ENCODE peak calls at places on chromosomes 16 and 17, in eight cellular contexts. Y is bronchial epithelial cell; Q is SK-N-MC; O is uterus; M is MM.1S; S is CD8-positive, alpha-beta T cell; I is sigmoid colon; E is ascending aorta. D is an unnamed sample.

GRCh38 chr17:71396711-71397110 is 724.1 kb upstream of the SOX9 start:
- DNase-seq in S (no peak), O (no peak), Y (no peak), E (no peak), M (no peak), I (no peak), Q (no peak), D (no peak)

GRCh38 chr17:40422990-40423611 is 5.4 kb upstream of the TOP2A start:
- DNase-seq in M (no peak), O (no peak), E (no peak), Q (no peak), I (no peak), Y (no peak), S (no peak), D (no peak)

GRCh38 chr17:46007461-46007965 is 8.5 kb downstream of the STH start:
- DNase-seq in I (no peak), Q (no peak), O (no peak), E (no peak), M (no peak), S (no peak), Y (no peak), D (no peak)

GRCh38 chr17:37065486-37066321 is 117.0 kb downstream of the AATF start:
- DNase-seq in O (no peak), E (no peak), S (no peak), Y (no peak), Q (no peak), M (no peak), I (no peak), D (no peak)

GRCh38 chr17:79587945-79588344 is 22.9 kb downstream of the RBFOX3 start:
- DNase-seq in O (no peak), I (no peak), Q (no peak), S (no peak), Y (no peak), M (no peak), E (no peak), D (no peak)

GRCh38 chr16:31130336-31130812 is 5.2 kb downstream of the PRSS8 start:
- DNase-seq in O (no peak), Y (no peak), S (no peak), I (no peak), E (no peak), Q (no peak), M (no peak), D (no peak)

GRCh38 chr16:65099607-65100006 is 22.3 kb downstream of the CDH11 start:
- DNase-seq in Y (peak), S (no peak), I (no peak), Q (no peak), E (no peak), M (no peak), O (no peak), D (no peak)

GRCh38 chr16:74936902-74937560 is 47.9 kb downstream of the WDR59 start:
- DNase-seq in Y (no peak), M (no peak), S (no peak), O (no peak), I (no peak), Q (no peak), E (no peak), D (no peak)

GRCh38 chr17:57453841-57454240 is 197.5 kb downstream of the MSI2 start:
- DNase-seq in E (no peak), Q (no peak), I (no peak), M (no peak), Y (no peak), O (no peak), S (no peak), D (no peak)

GRCh38 chr17:13228225-13228624 is 210.4 kb upstream of the ELAC2 start:
- DNase-seq in Y (no peak), Q (no peak), I (no peak), M (no peak), O (no peak), S (no peak), E (no peak), D (no peak)

GRCh38 chr17:61159415-61159814 is 240.2 kb upstream of the TBX2 start:
- DNase-seq in Q (no peak), O (no peak), I (no peak), S (no peak), E (no peak), M (no peak), Y (no peak), D (no peak)

GRCh38 chr17:49922095-49922494 is 46.9 kb upstream of the DLX4 start:
- DNase-seq in Q (no peak), E (no peak), S (no peak), O (no peak), Y (no peak), I (no peak), M (no peak), D (no peak)

GRCh38 chr16:84813141-84813933 is 6.4 kb upstream of the CRISPLD2 start:
- DNase-seq in Q (no peak), Y (no peak), E (no peak), I (no peak), S (no peak), O (no peak), M (no peak), D (no peak)

GRCh38 chr17:65433592-65433991 is 127.9 kb downstream of the AXIN2 start:
- DNase-seq in Y (no peak), E (no peak), Q (no peak), O (no peak), M (no peak), S (no peak), I (no peak), D (peak)

GRCh38 chr16:84455031-84455430 is 49.4 kb downstream of the MEAK7 start:
- DNase-seq in Y (no peak), O (no peak), M (no peak), Q (no peak), E (no peak), I (no peak), S (no peak), D (no peak)

GRCh38 chr17:49984776-49985175 is 10.2 kb downstream of the DLX3 start:
- DNase-seq in O (no peak), E (no peak), I (peak), Y (no peak), S (no peak), Q (no peak), M (no peak), D (no peak)

GRCh38 chr16:89720520-89720858 is 209 bp downstream of the VPS9D1 start:
- DNase-seq in Y (no peak), Q (no peak), I (no peak), S (no peak), E (no peak), M (no peak), O (no peak), D (no peak)

GRCh38 chr17:16106161-16106891 is 106.7 kb downstream of the TTC19 start:
- DNase-seq in Y (peak), Q (no peak), M (no peak), I (no peak), S (no peak), O (peak), E (no peak), D (no peak)

GRCh38 chr16:77584205-77584859 is 138.0 kb upstream of the NUDT7 start:
- DNase-seq in E (no peak), Y (peak), M (peak), Q (no peak), O (peak), S (peak), I (no peak), D (peak)

GRCh38 chr16:88004391-88004790 is 53.2 kb downstream of the BANP start:
- DNase-seq in S (no peak), E (no peak), O (no peak), Y (no peak), Q (no peak), I (peak), M (no peak), D (no peak)

GRCh38 chr17:36743130-36743529 is 141.7 kb downstream of the MRM1 start:
- DNase-seq in E (no peak), M (no peak), Q (no peak), S (no peak), O (no peak), Y (no peak), I (no peak), D (no peak)

GRCh38 chr17:45129426-45129939 is 2.8 kb downstream of the PLCD3 start:
- DNase-seq in Q (no peak), M (no peak), I (peak), O (no peak), E (no peak), S (no peak), Y (no peak), D (no peak)

GRCh38 chr17:47188266-47188665 is 829 bp downstream of the CDC27 start:
- DNase-seq in O (no peak), Q (no peak), S (no peak), E (no peak), Y (peak), I (no peak), M (peak), D (peak)

GRCh38 chr16:56275076-56275475 is 83.8 kb downstream of the GNAO1 start:
- DNase-seq in I (peak), M (no peak), Q (no peak), O (no peak), S (no peak), E (no peak), Y (no peak), D (no peak)

GRCh38 chr16:12729448-12729847 is 74.2 kb downstream of the CPPED1 start:
- DNase-seq in M (no peak), Q (no peak), O (no peak), I (no peak), S (no peak), E (no peak), Y (no peak), D (no peak)

GRCh38 chr17:80025140-80025539 is 10.5 kb downstream of the TBC1D16 start:
- DNase-seq in Y (peak), Q (no peak), O (no peak), M (no peak), S (no peak), I (no peak), E (no peak), D (no peak)

GRCh38 chr17:80270836-80271235 is 10.2 kb downstream of the RNF213 start:
- DNase-seq in Q (no peak), M (no peak), S (peak), I (no peak), Y (no peak), E (no peak), O (no peak), D (peak)

GRCh38 chr17:58328195-58329034 is at the start of gene TSPOAP1:
- DNase-seq in E (no peak), Q (no peak), Y (no peak), I (no peak), S (peak), O (no peak), M (peak), D (peak)

GRCh38 chr16:83356266-83356665 is 451.5 kb upstream of the HSBP1 start:
- DNase-seq in E (no peak), M (peak), O (peak), Y (peak), I (no peak), Q (no peak), S (peak), D (peak)

GRCh38 chr17:76075364-76076099 is 951 bp downstream of the GALR2 start:
- DNase-seq in M (no peak), Y (no peak), Q (no peak), O (peak), S (no peak), E (no peak), I (no peak), D (no peak)
- H3K4me3 ChIP-seq in M (no peak), Y (no peak), Q (no peak), O (no peak), S (no peak), E (no peak), I (peak), D (no peak)

DNA sequence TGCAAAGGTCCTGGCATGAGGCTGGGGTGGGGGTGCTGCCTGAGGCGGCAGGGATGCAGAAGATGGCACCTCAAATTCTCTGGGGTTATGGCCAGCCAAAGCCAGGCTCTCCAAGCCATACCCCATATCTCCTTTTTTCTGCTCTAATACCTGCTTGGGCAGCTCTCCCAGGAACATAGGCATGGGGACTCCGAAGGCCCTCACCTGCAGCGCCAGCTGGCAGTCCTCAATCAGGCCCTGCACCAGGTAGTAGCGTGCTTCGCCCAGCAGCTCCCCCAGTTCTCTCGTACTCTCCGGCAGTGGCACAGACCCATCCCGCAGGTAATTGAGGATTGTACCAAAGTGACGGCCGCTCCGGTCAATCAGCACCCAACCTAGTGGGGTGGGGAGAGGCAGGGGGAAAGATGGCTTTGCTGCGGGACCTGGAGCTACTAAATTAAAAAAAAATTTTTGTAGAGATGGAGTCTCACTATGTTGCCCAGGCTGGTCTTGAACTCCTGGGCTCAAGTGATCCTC is 3.0 kb downstream of the KCTD13 start:
- DNase-seq in O (no peak), S (no peak), E (no peak), Y (no peak), Q (no peak), M (no peak), I (peak), D (no peak)
- H3K4me3 ChIP-seq in O (no peak), S (no peak), E (no peak), Y (no peak), Q (no peak), M (no peak), I (no peak), D (no peak)

GRCh38 chr17:31525801-31526549 is 134.5 kb downstream of the RAB11FIP4 start:
- DNase-seq in E (no peak), M (no peak), Q (no peak), O (no peak), Y (no peak), S (no peak), I (no peak), D (no peak)
- H3K4me3 ChIP-seq in E (no peak), M (no peak), Q (no peak), O (no peak), Y (no peak), S (no peak), I (no peak), D (no peak)

GRCh38 chr16:2785101-2785991 is 2.0 kb downstream of the PRSS33 start:
- DNase-seq in E (no peak), Q (no peak), I (peak), M (no peak), S (peak), Y (no peak), O (peak), D (no peak)

GRCh38 chr16:2782583-2783351 is 4.6 kb downstream of the PRSS33 start:
- DNase-seq in Q (no peak), I (peak), M (no peak), Y (no peak), O (no peak), E (no peak), S (no peak), D (no peak)

GRCh38 chr16:2783581-2784375 is 3.6 kb downstream of the PRSS33 start:
- DNase-seq in M (no peak), I (peak), S (no peak), Q (no peak), Y (no peak), E (no peak), O (no peak), D (no peak)

GRCh38 chr16:2786061-2786825 is 1.1 kb downstream of the PRSS33 start:
- DNase-seq in Y (no peak), I (peak), O (no peak), S (no peak), Q (no peak), E (no peak), M (no peak), D (no peak)

GRCh38 chr16:2784536-2785100 is 2.7 kb downstream of the PRSS33 start:
- DNase-seq in I (peak), O (peak), Q (no peak), Y (no peak), E (no peak), M (no peak), S (no peak), D (no peak)
- H3K4me3 ChIP-seq in I (no peak), O (no peak), Q (no peak), Y (no peak), E (peak), M (no peak), S (peak), D (no peak)

DNA sequence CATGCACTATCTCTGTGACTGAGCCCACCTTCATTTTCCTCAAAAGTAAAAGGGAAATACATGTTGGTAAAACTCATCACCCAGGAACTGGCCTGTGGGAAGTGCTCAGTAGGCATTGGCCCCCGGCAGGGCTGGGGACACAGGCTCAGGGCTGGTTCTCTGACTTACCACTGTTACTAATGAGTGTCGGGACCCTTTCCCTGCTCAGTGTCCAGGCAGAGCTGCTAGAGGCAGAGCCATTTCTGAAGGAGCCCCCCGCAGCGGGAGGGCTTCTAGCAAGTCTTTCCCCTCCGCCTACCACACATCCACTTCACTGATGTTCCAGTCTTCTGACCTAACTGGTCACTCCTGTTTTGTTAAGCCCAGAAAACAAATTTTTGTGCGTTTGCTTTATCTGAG is 1.7 kb upstream of the PEMT start:
- DNase-seq in M (no peak), O (no peak), I (no peak), E (no peak), S (no peak), Q (no peak), Y (no peak), D (no peak)
- H3K4me3 ChIP-seq in M (no peak), O (no peak), I (no peak), E (no peak), S (no peak), Q (no peak), Y (no peak), D (no peak)

DNA sequence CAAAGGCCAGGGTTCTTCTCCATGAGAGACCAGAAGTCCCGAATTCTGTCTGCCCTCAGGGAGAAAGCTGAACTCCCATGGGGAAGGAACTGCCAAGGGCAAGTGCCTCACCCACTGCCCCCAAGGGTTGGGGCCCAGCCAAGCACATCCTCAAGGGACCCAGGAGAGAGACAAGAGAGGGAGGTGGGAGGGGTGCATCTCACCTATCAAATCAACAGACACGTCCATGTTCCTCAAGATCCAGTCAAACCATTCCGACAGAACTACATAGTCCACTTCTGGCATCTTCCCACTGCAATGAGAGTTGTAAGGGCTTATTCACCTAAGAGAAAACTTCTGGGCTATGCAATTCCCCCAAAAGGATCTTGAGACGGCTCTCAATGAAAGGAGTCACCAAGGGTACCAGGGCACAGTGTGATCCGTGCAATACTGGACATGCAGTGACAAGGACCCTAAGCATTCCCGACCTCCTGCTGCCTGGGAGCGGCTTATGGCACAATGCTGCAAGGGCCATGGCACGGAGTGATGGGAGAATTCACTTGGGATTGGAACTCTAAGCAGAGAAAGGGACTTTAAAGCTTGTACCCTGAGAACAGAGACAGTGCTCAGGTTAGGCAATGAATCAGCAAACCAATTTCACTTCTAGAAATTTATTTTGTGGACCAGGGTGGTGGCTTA is 32.2 kb downstream of the TK2 start:
- DNase-seq in E (no peak), Q (no peak), I (no peak), Y (no peak), O (no peak), S (no peak), M (no peak), D (no peak)
- H3K4me3 ChIP-seq in E (no peak), Q (no peak), I (peak), Y (no peak), O (no peak), S (no peak), M (peak), D (no peak)

DNA sequence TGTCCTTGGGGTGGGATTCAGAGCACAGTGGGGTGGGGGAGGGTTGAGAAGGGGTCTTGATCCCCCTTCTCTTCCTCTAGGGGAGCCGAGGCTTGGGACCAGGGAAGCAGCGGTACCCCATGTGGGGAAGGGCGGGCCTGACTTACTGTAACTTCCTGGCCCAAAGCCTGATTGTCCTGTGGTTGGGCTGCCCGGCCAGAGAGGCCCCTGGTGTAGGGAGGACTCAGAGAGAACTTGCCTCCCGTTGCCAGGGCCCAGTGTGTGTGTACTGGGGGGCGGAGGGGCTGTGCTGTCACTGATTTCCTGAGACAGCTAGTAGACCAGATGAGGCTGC is 16.8 kb downstream of the SOCS3 start:
- DNase-seq in E (peak), M (no peak), O (peak), I (peak), Y (peak), S (no peak), Q (no peak), D (no peak)
- H3K4me3 ChIP-seq in E (no peak), M (no peak), O (no peak), I (peak), Y (no peak), S (peak), Q (no peak), D (no peak)

GRCh38 chr16:21949713-21950260 is 3.4 kb upstream of the UQCRC2 start:
- DNase-seq in O (no peak), Q (no peak), Y (no peak), S (no peak), M (no peak), I (no peak), E (no peak), D (no peak)
- H3K4me3 ChIP-seq in O (no peak), Q (no peak), Y (no peak), S (no peak), M (no peak), I (no peak), E (no peak), D (no peak)

DNA sequence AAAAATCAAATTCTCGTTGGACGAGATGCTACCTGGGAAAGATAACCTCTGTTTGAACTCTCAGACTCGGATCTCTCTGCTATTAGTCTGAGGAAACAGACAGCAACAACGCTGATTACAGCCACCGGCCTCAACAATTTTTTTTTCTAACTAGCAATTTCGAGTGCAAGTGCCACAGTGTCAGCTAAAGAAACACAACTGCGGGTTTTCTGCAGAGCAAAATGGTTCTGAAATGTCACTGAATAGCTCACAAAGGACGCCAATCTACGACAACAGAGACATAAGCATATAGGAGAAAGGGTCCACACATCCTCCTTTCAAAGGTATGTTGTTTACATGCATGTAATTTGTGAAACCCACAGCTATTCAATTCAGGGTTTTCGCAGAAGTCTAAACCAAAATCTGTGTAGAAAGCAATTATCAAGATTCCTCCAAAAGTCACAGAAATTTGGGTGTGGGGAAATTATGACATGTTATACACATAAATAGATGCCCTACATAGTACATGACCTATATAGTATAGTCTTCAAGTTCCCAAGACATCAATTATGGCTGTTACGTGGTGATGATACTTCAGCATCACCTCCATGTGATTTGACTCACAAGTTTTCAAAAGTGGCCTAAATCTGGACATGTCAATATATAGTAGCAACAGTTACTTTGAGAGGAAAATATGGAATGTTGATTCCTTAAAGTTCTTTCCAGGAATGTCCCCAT is 135.7 kb downstream of the SKAP1 start:
- DNase-seq in O (no peak), M (no peak), Y (no peak), S (no peak), Q (no peak), E (no peak), I (no peak), D (no peak)
- H3K4me3 ChIP-seq in O (no peak), M (peak), Y (no peak), S (no peak), Q (no peak), E (no peak), I (no peak), D (no peak)